ENCODE peak calls at places on chromosomes 13 and 19, in four cellular contexts. X is neural progenitor cell, L is IMR-90, C is DND-41. Q is an unnamed sample.

GRCh38 chr19:48394331-48395169 is 1.1 kb downstream of the GRIN2D start:
- DNase-seq in X (no peak), C (no peak), L (no peak), Q (no peak)

GRCh38 chr13:79530270-79530669 is 49.3 kb downstream of the NDFIP2 start:
- DNase-seq in X (no peak), L (no peak), C (no peak), Q (no peak)

GRCh38 chr19:39167461-39168257 is 29.1 kb upstream of the NCCRP1 start:
- DNase-seq in C (no peak), L (no peak), X (no peak), Q (peak; percentile 77)

GRCh38 chr13:106738279-106738678 is 170.3 kb upstream of the ARGLU1 start:
- DNase-seq in L (no peak), X (peak; percentile 24), C (no peak), Q (no peak)

GRCh38 chr19:17125052-17125727 is 49.6 kb downstream of the MYO9B start:
- DNase-seq in C (peak; percentile 11), X (no peak), L (peak; percentile 34), Q (no peak)

GRCh38 chr19:48543121-48543710 is 8.8 kb upstream of the SULT2B1 start:
- DNase-seq in X (no peak), L (peak; percentile 65), C (no peak), Q (peak; percentile 85)

GRCh38 chr13:28584873-28585317 is 74.0 kb upstream of the POMP start:
- DNase-seq in L (peak; percentile 71), C (no peak), X (no peak), Q (no peak)

GRCh38 chr13:114059946-114060860 is 72.2 kb downstream of the RASA3 start:
- DNase-seq in X (no peak), C (no peak), L (no peak), Q (no peak)

GRCh38 chr13:23378009-23378632 is 55.4 kb downstream of the SACS start:
- DNase-seq in C (peak; percentile 12), X (no peak), L (peak; percentile 99), Q (peak; percentile 88)

GRCh38 chr13:69474286-69474685 is 633.3 kb upstream of the ATXN8OS start:
- DNase-seq in C (no peak), X (no peak), L (no peak), Q (no peak)

GRCh38 chr19:17294051-17294891 is 9.0 kb downstream of the ABHD8 start:
- DNase-seq in C (peak; percentile 55), L (no peak), X (peak; percentile 48), Q (no peak)

GRCh38 chr13:35621989-35622388 is 145.5 kb upstream of the MAB21L1 start:
- DNase-seq in C (peak; percentile 5), L (peak; percentile 2), X (no peak), Q (peak; percentile 12)

GRCh38 chr19:6970021-6970420 is 51.2 kb downstream of the MBD3L2B start:
- DNase-seq in L (no peak), X (no peak), C (no peak), Q (no peak)

GRCh38 chr13:114285166-114285808 is 3.9 kb downstream of the UPF3A start:
- DNase-seq in L (peak; percentile 17), X (no peak), C (no peak), Q (peak; percentile 75)

GRCh38 chr19:1223018-1223855 is 14.6 kb downstream of the CBARP start:
- DNase-seq in X (peak; percentile 66), C (peak; percentile 46), L (peak; percentile 42), Q (no peak)

GRCh38 chr13:37194428-37194861 is 89.0 kb upstream of the CSNK1A1L start:
- DNase-seq in C (no peak), L (peak; percentile 82), X (no peak), Q (peak; percentile 88)

GRCh38 chr19:49231804-49232203 is 74.2 kb downstream of the TRPM4 start:
- DNase-seq in C (no peak), L (no peak), X (no peak), Q (no peak)

GRCh38 chr13:51921790-51922740 is 60.3 kb downstream of the CCDC70 start:
- DNase-seq in L (peak; percentile 12), X (no peak), C (no peak), Q (no peak)

GRCh38 chr13:112966776-112967175 is 2.2 kb upstream of the MCF2L start:
- DNase-seq in L (no peak), C (no peak), X (no peak), Q (no peak)

GRCh38 chr19:13909430-13909829 is 3.4 kb downstream of the CC2D1A start:
- DNase-seq in X (no peak), C (no peak), L (no peak), Q (no peak)

GRCh38 chr19:48397263-48397635 is 3.8 kb downstream of the GRIN2D start:
- DNase-seq in X (no peak), C (no peak), L (no peak), Q (no peak)

GRCh38 chr13:48660356-48661076 is 6.8 kb downstream of the CYSLTR2 start:
- DNase-seq in C (no peak), X (no peak), L (no peak), Q (no peak)

GRCh38 chr19:50311723-50312635 is 17.2 kb downstream of the KCNC3 start:
- DNase-seq in L (no peak), C (no peak), X (peak; percentile 82), Q (no peak)

GRCh38 chr13:49292742-49293498 is 45.2 kb downstream of the CDADC1 start:
- DNase-seq in C (peak; percentile 30), X (no peak), L (peak; percentile 96), Q (no peak)

GRCh38 chr19:46303702-46304397 is 7.0 kb downstream of the HIF3A start:
- DNase-seq in X (peak; percentile 96), C (peak; percentile 17), L (no peak), Q (peak; percentile 43)

GRCh38 chr19:3570619-3571018 is 2.1 kb upstream of the HMG20B start:
- DNase-seq in C (no peak), X (no peak), L (no peak), Q (peak; percentile 87)

GRCh38 chr13:110183925-110184324 is 123.0 kb downstream of the COL4A1 start:
- DNase-seq in L (peak; percentile 11), C (peak; percentile 55), X (no peak), Q (no peak)

GRCh38 chr13:23674795-23675640 is 104.8 kb downstream of the TNFRSF19 start:
- DNase-seq in C (no peak), X (no peak), L (peak; percentile 99), Q (peak; percentile 79)

GRCh38 chr19:6164906-6165531 is 29.6 kb downstream of the ACSBG2 start:
- DNase-seq in X (no peak), C (no peak), L (no peak), Q (peak; percentile 13)

GRCh38 chr13:113726961-113727411 is 32.0 kb upstream of the TMEM255B start:
- DNase-seq in C (no peak), X (no peak), L (peak; percentile 31), Q (peak; percentile 37)

GRCh38 chr13:28641600-28641926 is 17.4 kb upstream of the POMP start:
- DNase-seq in L (no peak), X (no peak), C (no peak), Q (peak; percentile 7)

GRCh38 chr19:44278181-44278690 is 18.6 kb downstream of the ZNF233 start:
- DNase-seq in L (peak; percentile 7), C (no peak), X (no peak), Q (peak; percentile 19)

DNA sequence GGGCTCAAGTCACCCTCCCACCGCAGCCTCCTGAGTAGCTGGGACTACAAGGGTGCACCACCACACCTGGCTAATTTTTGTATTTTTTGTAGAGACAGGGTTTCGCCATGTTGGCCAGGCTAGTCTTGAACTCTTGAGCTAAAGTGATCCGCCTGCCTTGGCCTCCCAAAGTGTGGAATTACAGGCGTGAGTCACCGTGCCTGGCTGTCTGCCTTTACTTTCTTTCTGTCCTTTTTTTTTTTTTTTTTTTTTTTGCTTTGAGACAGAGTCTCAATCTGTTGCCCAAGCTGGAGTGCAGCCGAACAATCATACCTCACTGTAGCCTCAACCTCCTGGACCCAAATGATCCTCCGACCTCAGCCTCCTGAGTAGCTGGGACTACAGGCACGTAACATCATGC is 25.0 kb upstream of the OR1M1 start:
- DNase-seq in L (no peak), C (no peak), X (no peak), Q (no peak)
- H2AFZ ChIP-seq in L (no peak overlapping the region), C (no peak overlapping the region), X (no peak overlapping the region), Q (no peak overlapping the region)

GRCh38 chr13:75537401-75538365 is at the start of gene COMMD6:
- DNase-seq in X (peak; percentile 92), C (peak; percentile 73), L (peak; percentile 87), Q (peak; percentile 86)
- H2AFZ ChIP-seq in X (peak within 1 kb of the TSS; percentile 93), C (peak within 1 kb of the TSS; percentile 93), L (peak within 1 kb of the TSS; percentile 98), Q (peak within 1 kb of the TSS; percentile 89)

GRCh38 chr13:101707659-101708058 is 255.2 kb downstream of the ITGBL1 start:
- DNase-seq in L (no peak), X (no peak), C (peak; percentile 34), Q (no peak)

GRCh38 chr13:101708115-101708514 is 255.6 kb downstream of the ITGBL1 start:
- DNase-seq in X (no peak), L (no peak), C (peak; percentile 49), Q (no peak)

GRCh38 chr13:101703838-101704237 is 251.4 kb downstream of the ITGBL1 start:
- DNase-seq in C (peak; percentile 56), X (no peak), L (no peak), Q (no peak)

GRCh38 chr13:101709952-101710351 is 257.5 kb downstream of the ITGBL1 start:
- DNase-seq in L (no peak), C (no peak), X (no peak), Q (no peak)

GRCh38 chr13:101706651-101707050 is 254.2 kb downstream of the ITGBL1 start:
- DNase-seq in L (peak; percentile 94), X (no peak), C (peak; percentile 92), Q (peak; percentile 95)
- H2AFZ ChIP-seq in L (peak overlapping the region; percentile 53), X (peak overlapping the region; percentile 63), C (no peak overlapping the region), Q (no peak overlapping the region)

GRCh38 chr13:109036091-109036490 is 406.7 kb downstream of the MYO16 start:
- DNase-seq in X (no peak), C (no peak), L (no peak), Q (no peak)
- H2AFZ ChIP-seq in X (no peak overlapping the region), C (no peak overlapping the region), L (no peak overlapping the region), Q (no peak overlapping the region)

GRCh38 chr13:34153428-34154180 is 335.7 kb downstream of the RFC3 start:
- DNase-seq in C (no peak), X (no peak), L (no peak), Q (no peak)
- H2AFZ ChIP-seq in C (no peak overlapping the region), X (peak overlapping the region; percentile 46), L (no peak overlapping the region), Q (peak overlapping the region; percentile 85)